ENCODE peak calls at places on chromosomes 5 and 9, in six cellular contexts. F is CD8-positive, alpha-beta T cell; H is prostate gland; S is gastrocnemius medialis; K is dorsolateral prefrontal cortex; A is IMR-90. G is an unnamed sample.

GRCh38 chr9:134053941-134054761 is 13.7 kb downstream of the BRD3 start:
- DNase-seq in K (peak), A (no peak), S (no peak), H (no peak), F (no peak), G (no peak)

GRCh38 chr5:173572431-173573125 is 43.9 kb downstream of the BOD1 start:
- DNase-seq in F (no peak), A (no peak), H (no peak), S (no peak), K (no peak), G (no peak)

GRCh38 chr5:159218595-159219023 is 9.3 kb upstream of the RNF145 start:
- DNase-seq in H (no peak), S (no peak), K (no peak), A (peak), F (no peak), G (no peak)

GRCh38 chr9:10252174-10252573 is 360.6 kb downstream of the PTPRD start:
- DNase-seq in S (no peak), K (no peak), A (no peak), F (no peak), H (no peak), G (no peak)

GRCh38 chr9:122218070-122218884 is 10.5 kb downstream of the LHX6 start:
- DNase-seq in A (no peak), F (no peak), S (no peak), H (no peak), K (no peak), G (no peak)

GRCh38 chr5:143581148-143581547 is 177.7 kb upstream of the NR3C1 start:
- DNase-seq in S (no peak), A (no peak), K (no peak), F (no peak), H (no peak), G (no peak)

GRCh38 chr5:39016587-39017275 is 57.5 kb downstream of the RICTOR start:
- DNase-seq in A (no peak), S (no peak), K (no peak), F (no peak), H (no peak), G (no peak)

GRCh38 chr9:8622222-8622802 is 822.7 kb upstream of the DMAC1 start:
- DNase-seq in H (no peak), F (no peak), A (no peak), S (no peak), K (no peak), G (no peak)

GRCh38 chr9:23308114-23308513 is 517.9 kb downstream of the ELAVL2 start:
- DNase-seq in F (no peak), K (no peak), H (no peak), S (no peak), A (no peak), G (no peak)

GRCh38 chr5:65776707-65777141 is 54.7 kb downstream of the NLN start:
- DNase-seq in S (no peak), A (peak), H (no peak), F (no peak), K (no peak), G (no peak)

GRCh38 chr5:56676091-56676768 is 139.1 kb upstream of the MAP3K1 start:
- DNase-seq in F (no peak), A (no peak), H (no peak), S (no peak), K (no peak), G (no peak)

GRCh38 chr5:139952464-139953070 is 90.5 kb downstream of the NRG2 start:
- DNase-seq in K (no peak), A (no peak), S (no peak), H (no peak), F (no peak), G (no peak)

GRCh38 chr9:21357479-21358290 is 7.0 kb upstream of the IFNA6 start:
- DNase-seq in A (no peak), F (no peak), H (no peak), S (no peak), K (no peak), G (peak)

GRCh38 chr5:172634106-172634899 is 6.8 kb upstream of the NEURL1B start:
- DNase-seq in F (no peak), K (no peak), A (no peak), S (no peak), H (no peak), G (no peak)

GRCh38 chr5:150159741-150160179 is 4.1 kb upstream of the PDGFRB start:
- DNase-seq in A (peak), H (no peak), K (no peak), F (no peak), S (no peak), G (peak)

GRCh38 chr5:175235251-175235963 is 208.6 kb downstream of the DRD1 start:
- DNase-seq in S (no peak), H (no peak), A (peak), F (no peak), K (no peak), G (no peak)

GRCh38 chr9:130265431-130266235 is at the start of gene HMCN2:
- DNase-seq in K (no peak), A (no peak), H (no peak), F (no peak), S (no peak), G (no peak)

GRCh38 chr9:93039976-93040375 is 18.5 kb upstream of the SUSD3 start:
- DNase-seq in A (no peak), K (no peak), F (no peak), H (no peak), S (no peak), G (no peak)

GRCh38 chr5:135441256-135441915 is 5.8 kb downstream of the DCANP1 start:
- DNase-seq in H (no peak), S (no peak), K (no peak), A (no peak), F (no peak), G (no peak)

GRCh38 chr5:174364676-174365075 is 319.2 kb downstream of the NSG2 start:
- DNase-seq in K (no peak), H (no peak), S (no peak), F (no peak), A (no peak), G (no peak)

GRCh38 chr9:78006734-78007133 is 24.9 kb downstream of the GNAQ start:
- DNase-seq in A (no peak), K (no peak), H (no peak), S (no peak), F (no peak), G (no peak)

GRCh38 chr5:126693806-126694205 is 83.1 kb upstream of the LMNB1 start:
- DNase-seq in S (no peak), F (no peak), K (no peak), A (no peak), H (no peak), G (no peak)

GRCh38 chr9:114945601-114946000 is 15.2 kb upstream of the TNFSF8 start:
- DNase-seq in A (no peak), H (no peak), F (no peak), K (no peak), S (no peak), G (no peak)

GRCh38 chr5:33524476-33524875 is 83.7 kb downstream of the TARS1 start:
- DNase-seq in A (peak), S (no peak), F (no peak), H (no peak), K (no peak), G (no peak)

GRCh38 chr9:18795947-18796705 is 236.9 kb downstream of the SAXO1 start:
- DNase-seq in A (peak), H (no peak), F (no peak), S (no peak), K (no peak), G (no peak)

GRCh38 chr5:173243215-173243614 is 8.2 kb upstream of the NKX2-5 start:
- DNase-seq in F (no peak), S (no peak), H (no peak), K (no peak), A (no peak), G (no peak)

GRCh38 chr9:124975131-124975530 is 34.2 kb upstream of the GOLGA1 start:
- DNase-seq in H (no peak), F (no peak), A (peak), K (no peak), S (no peak), G (no peak)

GRCh38 chr5:112671687-112672086 is 66.0 kb upstream of the APC start:
- DNase-seq in S (no peak), F (no peak), K (no peak), A (no peak), H (no peak), G (no peak)

GRCh38 chr5:107875834-107876233 is 205.1 kb upstream of the EFNA5 start:
- DNase-seq in H (no peak), K (no peak), F (no peak), S (no peak), A (peak), G (no peak)

GRCh38 chr5:136143312-136143711 is 10.7 kb downstream of the SMAD5 start:
- DNase-seq in H (no peak), K (no peak), F (no peak), A (no peak), S (no peak), G (no peak)

GRCh38 chr5:43038523-43038989 is 1.6 kb downstream of the ANXA2R start:
- DNase-seq in A (peak), H (no peak), F (peak), K (no peak), S (no peak), G (peak)

GRCh38 chr9:134707031-134707680 is 65.6 kb downstream of the COL5A1 start:
- DNase-seq in H (peak), F (no peak), A (peak), S (no peak), K (no peak), G (no peak)

GRCh38 chr9:87516222-87516930 is 18.7 kb downstream of the DAPK1 start:
- DNase-seq in S (peak), K (no peak), A (no peak), H (no peak), F (no peak), G (peak)

GRCh38 chr9:89021154-89021803 is 30.0 kb downstream of the S1PR3 start:
- DNase-seq in S (peak), H (no peak), F (no peak), K (no peak), A (peak), G (no peak)

GRCh38 chr5:167352801-167353200 is 938.6 kb upstream of the WWC1 start:
- DNase-seq in F (no peak), H (no peak), S (no peak), A (no peak), K (no peak), G (no peak)

GRCh38 chr9:110099236-110099741 is 108.7 kb downstream of the C9orf152 start:
- DNase-seq in H (no peak), A (peak), K (no peak), F (no peak), S (no peak), G (no peak)

GRCh38 chr5:126449751-126450271 is 26.6 kb downstream of the GRAMD2B start:
- DNase-seq in A (peak), H (no peak), F (peak), S (no peak), K (no peak), G (no peak)

GRCh38 chr9:4507306-4507705 is 17.0 kb downstream of the SLC1A1 start:
- DNase-seq in A (peak), S (no peak), F (no peak), K (no peak), H (no peak), G (no peak)

DNA sequence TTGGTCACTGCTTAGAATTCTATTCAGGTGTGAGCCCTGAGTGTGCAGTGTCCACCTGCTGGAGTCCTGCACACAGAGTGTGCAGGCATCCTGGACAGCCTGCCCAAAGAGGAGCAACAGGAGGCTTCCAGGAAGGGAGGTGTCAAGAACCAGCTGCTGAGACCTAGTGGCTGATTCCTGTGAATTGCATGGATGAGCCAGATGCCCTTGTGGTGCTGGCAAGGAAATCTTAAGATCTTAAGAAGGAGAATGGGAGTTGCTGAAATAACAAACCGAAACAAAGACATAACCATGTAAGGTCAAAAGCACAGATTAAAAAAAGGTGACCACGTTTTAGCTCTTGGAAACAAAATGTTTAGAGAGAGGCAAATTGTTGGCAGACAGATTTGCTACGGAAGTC is 29.3 kb upstream of the RPS23 start:
- DNase-seq in A (no peak), K (no peak), F (no peak), S (no peak), H (no peak), G (no peak)
- TF ChIP-seq CTCF in A (no peak), K (no peak), F (no peak), S (no peak), H (no peak), G (no peak)

DNA sequence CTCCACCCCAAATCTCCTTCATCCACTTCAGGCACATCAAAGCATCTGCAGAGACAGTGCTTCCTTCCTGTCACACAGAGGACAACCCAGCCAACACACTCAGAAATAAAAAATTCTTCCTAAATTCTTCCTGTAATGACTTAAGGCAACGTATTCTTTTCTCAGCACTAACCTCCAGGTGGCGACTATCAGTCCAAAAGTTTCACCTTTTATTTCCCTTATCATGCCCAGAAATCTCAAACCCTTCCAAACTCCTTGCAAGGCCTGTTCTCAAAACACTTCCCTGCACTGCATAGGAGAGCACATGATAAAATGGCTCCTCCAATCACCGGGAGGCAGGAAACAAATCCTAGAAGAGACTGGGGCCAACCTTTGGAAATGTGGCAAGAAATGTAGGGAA is 35.1 kb downstream of the SLIT3 start:
- DNase-seq in K (no peak), A (peak), S (no peak), H (no peak), F (no peak), G (no peak)
- TF ChIP-seq CTCF in K (no peak), A (peak), S (no peak), H (no peak), F (no peak), G (no peak)

GRCh38 chr5:170632266-170632984 is 128.6 kb downstream of the KCNIP1 start:
- DNase-seq in F (no peak), K (no peak), S (no peak), A (no peak), H (no peak), G (no peak)
- TF ChIP-seq CTCF in F (no peak), K (no peak), S (no peak), A (no peak), H (no peak), G (no peak)

GRCh38 chr9:35599763-35600604 is 5.1 kb upstream of the TESK1 start:
- DNase-seq in K (no peak), S (peak), F (no peak), H (no peak), A (no peak), G (peak)
- TF ChIP-seq CTCF in K (no peak), S (peak), F (no peak), H (no peak), A (no peak), G (no peak)

GRCh38 chr5:68618501-68618900 is 402.9 kb downstream of the PIK3R1 start:
- DNase-seq in K (no peak), S (no peak), F (no peak), H (no peak), A (no peak), G (no peak)

GRCh38 chr5:68612972-68613371 is 397.4 kb downstream of the PIK3R1 start:
- DNase-seq in A (no peak), S (no peak), F (no peak), K (no peak), H (no peak), G (no peak)
- TF ChIP-seq CTCF in A (no peak), S (no peak), F (no peak), K (no peak), H (no peak), G (no peak)

GRCh38 chr5:98770158-98770910 is 3.1 kb upstream of the RGMB start:
- DNase-seq in A (peak), H (peak), F (peak), S (peak), K (no peak), G (peak)
- TF ChIP-seq CTCF in A (no peak), H (no peak), F (no peak), S (no peak), K (no peak), G (no peak)

DNA sequence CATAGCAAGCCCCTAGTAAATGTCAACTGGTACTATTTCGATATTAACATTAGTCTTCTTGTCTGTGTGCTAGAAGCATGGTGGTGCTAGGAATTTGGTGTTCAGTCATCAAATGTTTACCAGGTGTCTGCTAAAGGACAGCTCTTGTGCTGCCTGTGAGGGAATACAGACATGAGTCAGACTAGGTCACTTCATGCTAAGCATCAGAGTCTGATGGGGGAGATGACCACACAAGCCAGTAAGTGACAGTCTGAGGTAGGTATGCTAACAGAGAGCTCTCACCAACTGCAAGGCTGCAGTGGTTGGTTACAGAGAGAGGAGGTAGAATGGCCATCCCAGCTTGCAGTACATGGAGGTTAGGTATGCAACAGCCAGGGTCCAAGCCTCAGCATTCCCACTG is 320.9 kb downstream of the CDK5RAP2 start:
- DNase-seq in H (no peak), A (no peak), F (no peak), S (no peak), K (no peak), G (no peak)
- TF ChIP-seq CTCF in H (no peak), A (no peak), F (no peak), S (no peak), K (no peak), G (no peak)

DNA sequence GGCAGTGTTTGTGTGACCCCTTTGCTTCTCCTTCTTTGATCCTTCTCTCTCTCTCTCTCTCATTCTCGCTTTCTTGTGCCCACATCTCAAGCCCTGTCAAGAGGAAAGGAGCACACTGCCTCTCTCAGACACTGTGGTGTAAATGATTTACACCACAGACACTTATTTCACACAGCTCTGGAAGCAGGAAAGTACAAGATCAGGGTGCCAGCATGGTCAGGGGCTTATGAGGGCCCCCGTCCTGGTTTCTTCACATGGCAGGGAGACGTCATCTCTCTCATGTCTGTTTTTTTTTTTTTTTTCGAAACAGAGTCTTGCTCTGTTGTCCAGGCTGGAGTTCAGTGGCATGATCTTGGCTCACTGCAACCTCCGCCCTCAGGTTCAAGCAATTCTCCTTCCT is 6.4 kb downstream of the FABP6 start:
- DNase-seq in K (no peak), S (no peak), H (no peak), A (no peak), F (no peak), G (no peak)
- TF ChIP-seq CTCF in K (no peak), S (no peak), H (no peak), A (no peak), F (no peak), G (no peak)